ENCODE peak calls at places on chromosomes 13 and 19, in seven cellular contexts. One of them, this sample, is unnamed.

GRCh38 chr19:55264531-55264930 is 5.7 kb upstream of the PPP6R1 start:
- DNase-seq in thoracic aorta: no peak
- DNase-seq in cardiac fibroblast: no peak
- DNase-seq in CD8-positive, alpha-beta T cell: no peak
- DNase-seq in WERI-Rb-1: no peak
- DNase-seq in astrocyte of the cerebellum: no peak
- DNase-seq in keratinocyte: no peak
- DNase-seq in this sample: no peak

GRCh38 chr19:30857388-30857787 is 485.2 kb downstream of the ZNF536 start:
- DNase-seq in thoracic aorta: no peak
- DNase-seq in cardiac fibroblast: no peak
- DNase-seq in CD8-positive, alpha-beta T cell: no peak
- DNase-seq in WERI-Rb-1: no peak
- DNase-seq in astrocyte of the cerebellum: no peak
- DNase-seq in keratinocyte: no peak
- DNase-seq in this sample: no peak

GRCh38 chr13:114099918-114100445 is 32.4 kb downstream of the RASA3 start:
- DNase-seq in thoracic aorta: no peak
- DNase-seq in cardiac fibroblast: peak; percentile 65
- DNase-seq in CD8-positive, alpha-beta T cell: peak; percentile 5
- DNase-seq in WERI-Rb-1: peak; percentile 67
- DNase-seq in astrocyte of the cerebellum: no peak
- DNase-seq in keratinocyte: no peak
- DNase-seq in this sample: peak; percentile 37

GRCh38 chr19:2449019-2449418 is 7.7 kb downstream of the LMNB2 start:
- DNase-seq in thoracic aorta: no peak
- DNase-seq in cardiac fibroblast: no peak
- DNase-seq in CD8-positive, alpha-beta T cell: no peak
- DNase-seq in WERI-Rb-1: no peak
- DNase-seq in astrocyte of the cerebellum: no peak
- DNase-seq in keratinocyte: no peak
- DNase-seq in this sample: no peak

GRCh38 chr19:10420444-10421239 is at the start of gene PDE4A:
- DNase-seq in thoracic aorta: no peak
- DNase-seq in cardiac fibroblast: peak; percentile 45
- DNase-seq in CD8-positive, alpha-beta T cell: peak; percentile 68
- DNase-seq in WERI-Rb-1: peak; percentile 77
- DNase-seq in astrocyte of the cerebellum: no peak
- DNase-seq in keratinocyte: no peak
- DNase-seq in this sample: peak; percentile 44

GRCh38 chr13:111577956-111578595 is 257.6 kb downstream of the TEX29 start:
- DNase-seq in thoracic aorta: no peak
- DNase-seq in cardiac fibroblast: no peak
- DNase-seq in CD8-positive, alpha-beta T cell: no peak
- DNase-seq in WERI-Rb-1: no peak
- DNase-seq in astrocyte of the cerebellum: no peak
- DNase-seq in keratinocyte: no peak
- DNase-seq in this sample: no peak

GRCh38 chr19:16631465-16631864 is 3.5 kb upstream of the MED26 start:
- DNase-seq in thoracic aorta: no peak
- DNase-seq in cardiac fibroblast: no peak
- DNase-seq in CD8-positive, alpha-beta T cell: no peak
- DNase-seq in WERI-Rb-1: no peak
- DNase-seq in astrocyte of the cerebellum: no peak
- DNase-seq in keratinocyte: no peak
- DNase-seq in this sample: no peak

GRCh38 chr19:15696654-15697194 is 23.8 kb downstream of the CYP4F12 start:
- DNase-seq in thoracic aorta: no peak
- DNase-seq in cardiac fibroblast: no peak
- DNase-seq in CD8-positive, alpha-beta T cell: no peak
- DNase-seq in WERI-Rb-1: no peak
- DNase-seq in astrocyte of the cerebellum: no peak
- DNase-seq in keratinocyte: no peak
- DNase-seq in this sample: no peak

GRCh38 chr19:12948597-12949362 is 3.1 kb downstream of the RAD23A start:
- DNase-seq in thoracic aorta: no peak
- DNase-seq in cardiac fibroblast: no peak
- DNase-seq in CD8-positive, alpha-beta T cell: no peak
- DNase-seq in WERI-Rb-1: no peak
- DNase-seq in astrocyte of the cerebellum: no peak
- DNase-seq in keratinocyte: no peak
- DNase-seq in this sample: no peak

GRCh38 chr13:111654531-111654930 is 334.1 kb downstream of the TEX29 start:
- DNase-seq in thoracic aorta: no peak
- DNase-seq in cardiac fibroblast: no peak
- DNase-seq in CD8-positive, alpha-beta T cell: no peak
- DNase-seq in WERI-Rb-1: no peak
- DNase-seq in astrocyte of the cerebellum: no peak
- DNase-seq in keratinocyte: no peak
- DNase-seq in this sample: no peak

GRCh38 chr13:50156722-50157121 is 141.5 kb downstream of the KCNRG start:
- DNase-seq in thoracic aorta: no peak
- DNase-seq in cardiac fibroblast: peak; percentile 39
- DNase-seq in CD8-positive, alpha-beta T cell: no peak
- DNase-seq in WERI-Rb-1: no peak
- DNase-seq in astrocyte of the cerebellum: no peak
- DNase-seq in keratinocyte: no peak
- DNase-seq in this sample: no peak

GRCh38 chr13:38590796-38591507 is 95.9 kb upstream of the FREM2 start:
- DNase-seq in thoracic aorta: no peak
- DNase-seq in cardiac fibroblast: no peak
- DNase-seq in CD8-positive, alpha-beta T cell: no peak
- DNase-seq in WERI-Rb-1: no peak
- DNase-seq in astrocyte of the cerebellum: no peak
- DNase-seq in keratinocyte: no peak
- DNase-seq in this sample: no peak

GRCh38 chr13:50378513-50378970 is 363.3 kb downstream of the KCNRG start:
- DNase-seq in thoracic aorta: no peak
- DNase-seq in cardiac fibroblast: no peak
- DNase-seq in CD8-positive, alpha-beta T cell: no peak
- DNase-seq in WERI-Rb-1: no peak
- DNase-seq in astrocyte of the cerebellum: no peak
- DNase-seq in keratinocyte: no peak
- DNase-seq in this sample: no peak

GRCh38 chr13:99796175-99796819 is 175.3 kb downstream of the ZIC5 start:
- DNase-seq in thoracic aorta: no peak
- DNase-seq in cardiac fibroblast: peak; percentile 41
- DNase-seq in CD8-positive, alpha-beta T cell: peak; percentile 15
- DNase-seq in WERI-Rb-1: no peak
- DNase-seq in astrocyte of the cerebellum: peak; percentile 51
- DNase-seq in keratinocyte: peak; percentile 2
- DNase-seq in this sample: peak; percentile 47

GRCh38 chr13:57631607-57632275 is at the start of gene PCDH17:
- DNase-seq in thoracic aorta: no peak
- DNase-seq in cardiac fibroblast: peak; percentile 44
- DNase-seq in CD8-positive, alpha-beta T cell: no peak
- DNase-seq in WERI-Rb-1: no peak
- DNase-seq in astrocyte of the cerebellum: no peak
- DNase-seq in keratinocyte: no peak
- DNase-seq in this sample: peak; percentile 42

GRCh38 chr13:26855921-26856320 is 95.3 kb upstream of the GPR12 start:
- DNase-seq in thoracic aorta: no peak
- DNase-seq in cardiac fibroblast: no peak
- DNase-seq in CD8-positive, alpha-beta T cell: no peak
- DNase-seq in WERI-Rb-1: no peak
- DNase-seq in astrocyte of the cerebellum: no peak
- DNase-seq in keratinocyte: no peak
- DNase-seq in this sample: no peak

GRCh38 chr13:41528021-41528420 is 70.7 kb downstream of the RGCC start:
- DNase-seq in thoracic aorta: no peak
- DNase-seq in cardiac fibroblast: no peak
- DNase-seq in CD8-positive, alpha-beta T cell: no peak
- DNase-seq in WERI-Rb-1: no peak
- DNase-seq in astrocyte of the cerebellum: no peak
- DNase-seq in keratinocyte: no peak
- DNase-seq in this sample: no peak
- TF ChIP-seq CTCF in thoracic aorta: no peak
- TF ChIP-seq CTCF in cardiac fibroblast: no peak
- TF ChIP-seq CTCF in CD8-positive, alpha-beta T cell: no peak
- TF ChIP-seq CTCF in WERI-Rb-1: no peak
- TF ChIP-seq CTCF in astrocyte of the cerebellum: no peak
- TF ChIP-seq CTCF in keratinocyte: no peak
- TF ChIP-seq CTCF in this sample: no peak

DNA sequence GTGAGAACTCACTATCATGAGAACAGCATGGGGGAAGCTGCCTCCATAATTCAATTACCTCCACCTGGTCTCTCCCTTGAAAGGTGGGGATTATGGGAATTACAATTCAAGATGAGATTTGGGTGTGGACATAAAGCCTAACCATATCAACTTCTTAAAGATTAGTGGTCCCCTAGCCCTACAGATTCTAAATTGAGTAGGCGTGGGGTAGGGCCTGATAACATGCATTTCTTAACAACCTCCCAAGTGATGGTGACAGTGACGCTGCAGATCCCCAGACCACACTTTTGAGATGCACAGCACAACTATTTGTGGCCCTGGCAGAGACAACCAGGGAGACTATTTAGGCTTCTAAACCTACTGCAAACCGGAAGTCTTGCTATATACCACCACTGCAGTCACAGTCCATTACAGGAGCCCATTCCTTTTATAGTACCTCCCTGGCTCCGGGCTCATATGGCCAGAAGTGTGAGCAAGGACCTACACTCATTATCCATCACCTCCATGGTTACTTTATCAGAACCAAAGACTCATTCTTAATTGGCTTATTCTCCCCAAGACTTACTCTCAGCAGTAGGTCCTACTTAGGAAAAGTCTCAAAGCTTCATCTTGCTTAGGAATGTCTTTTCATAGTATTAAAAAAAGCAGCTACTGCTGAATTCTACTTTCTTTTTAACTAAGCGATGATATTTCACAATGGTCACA is 2.1 kb upstream of the DPY19L3 start:
- DNase-seq in thoracic aorta: no peak
- DNase-seq in cardiac fibroblast: no peak
- DNase-seq in CD8-positive, alpha-beta T cell: no peak
- DNase-seq in WERI-Rb-1: peak; percentile 12
- DNase-seq in astrocyte of the cerebellum: no peak
- DNase-seq in keratinocyte: no peak
- DNase-seq in this sample: no peak
- H3K4me3 ChIP-seq in thoracic aorta: no peak overlapping the region
- H3K4me3 ChIP-seq in cardiac fibroblast: no peak overlapping the region
- H3K4me3 ChIP-seq in CD8-positive, alpha-beta T cell: no peak overlapping the region
- H3K4me3 ChIP-seq in WERI-Rb-1: no peak overlapping the region
- H3K4me3 ChIP-seq in astrocyte of the cerebellum: no peak overlapping the region
- H3K4me3 ChIP-seq in keratinocyte: no peak overlapping the region
- H3K4me3 ChIP-seq in this sample: no peak overlapping the region

DNA sequence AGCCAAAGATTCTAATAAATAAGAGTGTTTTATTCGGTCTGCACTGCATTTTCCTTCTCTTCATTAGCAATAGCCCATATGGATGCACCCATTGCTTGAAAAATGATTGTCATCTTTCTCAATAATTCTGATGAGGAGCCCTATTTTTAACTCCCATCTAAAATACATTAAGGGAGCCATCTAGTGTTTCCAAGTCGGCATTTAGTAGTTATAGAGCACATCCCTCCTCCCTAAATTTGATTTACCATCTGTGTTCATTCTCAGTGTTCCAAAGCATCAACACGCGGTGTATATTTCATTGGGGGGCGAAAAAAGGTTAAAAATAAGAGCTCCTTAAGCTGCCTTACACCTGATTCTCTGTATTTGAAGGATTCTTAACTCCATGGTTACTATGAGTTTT is 119.2 kb upstream of the IPO5 start:
- DNase-seq in thoracic aorta: no peak
- DNase-seq in cardiac fibroblast: no peak
- DNase-seq in CD8-positive, alpha-beta T cell: no peak
- DNase-seq in WERI-Rb-1: no peak
- DNase-seq in astrocyte of the cerebellum: no peak
- DNase-seq in keratinocyte: no peak
- DNase-seq in this sample: no peak
- TF ChIP-seq CTCF in thoracic aorta: no peak
- TF ChIP-seq CTCF in cardiac fibroblast: no peak
- TF ChIP-seq CTCF in CD8-positive, alpha-beta T cell: no peak
- TF ChIP-seq CTCF in WERI-Rb-1: no peak
- TF ChIP-seq CTCF in astrocyte of the cerebellum: no peak
- TF ChIP-seq CTCF in keratinocyte: no peak
- TF ChIP-seq CTCF in this sample: no peak

DNA sequence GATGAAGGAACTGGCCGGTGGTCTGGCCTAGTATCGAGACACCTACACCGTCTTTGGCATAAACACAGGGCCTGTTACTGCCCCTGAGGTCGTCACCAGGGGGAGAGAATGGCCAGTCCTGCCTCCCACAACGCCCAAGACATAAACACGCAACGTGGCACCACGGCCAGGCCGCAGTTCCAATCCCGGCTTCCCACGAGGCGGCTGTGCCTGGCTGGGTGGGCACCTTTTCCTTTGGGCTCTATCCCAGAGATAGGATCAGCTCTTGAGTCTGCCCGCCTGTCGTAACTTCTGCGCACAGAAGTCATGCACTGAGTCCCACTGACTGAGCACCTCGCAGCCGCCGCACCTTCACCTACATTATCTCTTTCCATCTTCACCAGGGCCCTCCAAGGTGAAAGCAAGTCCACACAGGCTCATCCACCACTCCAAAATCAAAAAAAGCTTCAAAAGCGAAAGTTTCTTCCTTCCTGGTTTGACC is 1.1 kb downstream of the MIER2 start:
- DNase-seq in thoracic aorta: no peak
- DNase-seq in cardiac fibroblast: peak; percentile 11
- DNase-seq in CD8-positive, alpha-beta T cell: no peak
- DNase-seq in WERI-Rb-1: no peak
- DNase-seq in astrocyte of the cerebellum: no peak
- DNase-seq in keratinocyte: no peak
- DNase-seq in this sample: no peak
- H3K4me3 ChIP-seq in thoracic aorta: peak overlapping the region; percentile 87
- H3K4me3 ChIP-seq in cardiac fibroblast: peak overlapping the region; percentile 58
- H3K4me3 ChIP-seq in CD8-positive, alpha-beta T cell: peak overlapping the region; percentile 43
- H3K4me3 ChIP-seq in WERI-Rb-1: peak overlapping the region; percentile 65
- H3K4me3 ChIP-seq in astrocyte of the cerebellum: peak overlapping the region; percentile 62
- H3K4me3 ChIP-seq in keratinocyte: peak overlapping the region; percentile 58
- H3K4me3 ChIP-seq in this sample: peak overlapping the region; percentile 62

DNA sequence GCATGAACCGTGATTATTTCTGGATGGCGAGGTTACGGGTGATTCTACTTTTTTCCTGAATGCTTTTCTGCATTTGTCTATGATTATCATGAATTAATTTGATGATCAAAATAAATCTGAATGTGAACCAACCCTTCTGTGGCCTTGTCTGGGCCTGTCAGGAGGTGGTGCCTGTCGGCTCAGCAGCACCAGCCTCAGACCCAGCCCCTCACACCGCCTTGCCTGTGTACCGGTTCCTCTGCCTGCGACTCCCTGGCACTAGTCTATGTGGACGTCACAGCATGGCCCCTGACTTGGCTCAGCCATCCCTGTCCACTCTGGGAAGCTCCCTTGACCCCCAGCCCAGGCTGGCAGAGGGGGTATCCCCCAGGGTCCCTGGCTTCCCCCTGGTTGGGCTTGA is 15.5 kb upstream of the RABAC1 start:
- DNase-seq in thoracic aorta: no peak
- DNase-seq in cardiac fibroblast: no peak
- DNase-seq in CD8-positive, alpha-beta T cell: no peak
- DNase-seq in WERI-Rb-1: no peak
- DNase-seq in astrocyte of the cerebellum: no peak
- DNase-seq in keratinocyte: no peak
- DNase-seq in this sample: no peak
- TF ChIP-seq CTCF in thoracic aorta: no peak
- TF ChIP-seq CTCF in cardiac fibroblast: no peak
- TF ChIP-seq CTCF in CD8-positive, alpha-beta T cell: no peak
- TF ChIP-seq CTCF in WERI-Rb-1: no peak
- TF ChIP-seq CTCF in astrocyte of the cerebellum: no peak
- TF ChIP-seq CTCF in keratinocyte: no peak
- TF ChIP-seq CTCF in this sample: no peak

GRCh38 chr13:101919541-101920306 is 467.2 kb downstream of the ITGBL1 start:
- DNase-seq in thoracic aorta: no peak
- DNase-seq in cardiac fibroblast: peak; percentile 30
- DNase-seq in CD8-positive, alpha-beta T cell: no peak
- DNase-seq in WERI-Rb-1: peak; percentile 45
- DNase-seq in astrocyte of the cerebellum: no peak
- DNase-seq in keratinocyte: no peak
- DNase-seq in this sample: peak; percentile 14
- H3K4me3 ChIP-seq in thoracic aorta: peak overlapping the region; percentile 15
- H3K4me3 ChIP-seq in cardiac fibroblast: no peak overlapping the region
- H3K4me3 ChIP-seq in CD8-positive, alpha-beta T cell: no peak overlapping the region
- H3K4me3 ChIP-seq in WERI-Rb-1: peak overlapping the region; percentile 64
- H3K4me3 ChIP-seq in astrocyte of the cerebellum: peak overlapping the region; percentile 46
- H3K4me3 ChIP-seq in keratinocyte: no peak overlapping the region
- H3K4me3 ChIP-seq in this sample: no peak overlapping the region